ENCODE peak calls at places on chromosome 2, in six cellular contexts. One of them, this sample, is unnamed.

GRCh38 chr2:223460774-223461211 is 141.4 kb downstream of the SCG2 start:
- DNase-seq in HT1080: peak
- DNase-seq in cardiac muscle cell: peak
- DNase-seq in fibroblast of lung: peak
- DNase-seq in bronchial epithelial cell: peak
- DNase-seq in nucleus accumbens: no peak
- DNase-seq in this sample: peak

GRCh38 chr2:37322368-37322767 is 2.3 kb downstream of the PRKD3 start:
- DNase-seq in HT1080: no peak
- DNase-seq in cardiac muscle cell: peak
- DNase-seq in fibroblast of lung: peak
- DNase-seq in bronchial epithelial cell: peak
- DNase-seq in nucleus accumbens: no peak
- DNase-seq in this sample: no peak

GRCh38 chr2:133521146-133521745 is 47.0 kb downstream of the NCKAP5 start:
- DNase-seq in HT1080: no peak
- DNase-seq in cardiac muscle cell: no peak
- DNase-seq in fibroblast of lung: peak
- DNase-seq in bronchial epithelial cell: peak
- DNase-seq in nucleus accumbens: no peak
- DNase-seq in this sample: no peak

GRCh38 chr2:189762551-189763298 is at the start of gene OSGEPL1:
- DNase-seq in HT1080: peak
- DNase-seq in cardiac muscle cell: peak
- DNase-seq in fibroblast of lung: peak
- DNase-seq in bronchial epithelial cell: peak
- DNase-seq in nucleus accumbens: peak
- DNase-seq in this sample: peak

GRCh38 chr2:10993001-10993481 is 81.3 kb downstream of the KCNF1 start:
- DNase-seq in HT1080: peak
- DNase-seq in cardiac muscle cell: no peak
- DNase-seq in fibroblast of lung: no peak
- DNase-seq in bronchial epithelial cell: no peak
- DNase-seq in nucleus accumbens: no peak
- DNase-seq in this sample: no peak

GRCh38 chr2:23002234-23002633 is 382.7 kb upstream of the KLHL29 start:
- DNase-seq in HT1080: no peak
- DNase-seq in cardiac muscle cell: no peak
- DNase-seq in fibroblast of lung: no peak
- DNase-seq in bronchial epithelial cell: no peak
- DNase-seq in nucleus accumbens: no peak
- DNase-seq in this sample: no peak

GRCh38 chr2:161695225-161695624 is 71.0 kb downstream of the SLC4A10 start:
- DNase-seq in HT1080: no peak
- DNase-seq in cardiac muscle cell: no peak
- DNase-seq in fibroblast of lung: no peak
- DNase-seq in bronchial epithelial cell: no peak
- DNase-seq in nucleus accumbens: no peak
- DNase-seq in this sample: no peak

GRCh38 chr2:241893265-241893664 is 23.7 kb downstream of the RTP5 start:
- DNase-seq in HT1080: no peak
- DNase-seq in cardiac muscle cell: no peak
- DNase-seq in fibroblast of lung: no peak
- DNase-seq in bronchial epithelial cell: no peak
- DNase-seq in nucleus accumbens: no peak
- DNase-seq in this sample: no peak

GRCh38 chr2:187614756-187615155 is 60.5 kb upstream of the TFPI start:
- DNase-seq in HT1080: no peak
- DNase-seq in cardiac muscle cell: peak
- DNase-seq in fibroblast of lung: peak
- DNase-seq in bronchial epithelial cell: no peak
- DNase-seq in nucleus accumbens: no peak
- DNase-seq in this sample: no peak

GRCh38 chr2:27779417-27780055 is 8.0 kb downstream of the MRPL33 start:
- DNase-seq in HT1080: no peak
- DNase-seq in cardiac muscle cell: no peak
- DNase-seq in fibroblast of lung: no peak
- DNase-seq in bronchial epithelial cell: no peak
- DNase-seq in nucleus accumbens: no peak
- DNase-seq in this sample: no peak

GRCh38 chr2:168521342-168521741 is 65.3 kb downstream of the CERS6 start:
- DNase-seq in HT1080: no peak
- DNase-seq in cardiac muscle cell: no peak
- DNase-seq in fibroblast of lung: peak
- DNase-seq in bronchial epithelial cell: no peak
- DNase-seq in nucleus accumbens: no peak
- DNase-seq in this sample: no peak

GRCh38 chr2:31580321-31581117 is at the start of gene SRD5A2:
- DNase-seq in HT1080: no peak
- DNase-seq in cardiac muscle cell: no peak
- DNase-seq in fibroblast of lung: no peak
- DNase-seq in bronchial epithelial cell: no peak
- DNase-seq in nucleus accumbens: no peak
- DNase-seq in this sample: no peak

GRCh38 chr2:11873766-11874165 is 127.3 kb downstream of the LPIN1 start:
- DNase-seq in HT1080: no peak
- DNase-seq in cardiac muscle cell: peak
- DNase-seq in fibroblast of lung: peak
- DNase-seq in bronchial epithelial cell: peak
- DNase-seq in nucleus accumbens: no peak
- DNase-seq in this sample: no peak

GRCh38 chr2:74052732-74053712 is 68.3 kb downstream of the TET3 start:
- DNase-seq in HT1080: no peak
- DNase-seq in cardiac muscle cell: no peak
- DNase-seq in fibroblast of lung: no peak
- DNase-seq in bronchial epithelial cell: no peak
- DNase-seq in nucleus accumbens: no peak
- DNase-seq in this sample: no peak

GRCh38 chr2:113275556-113276215 is 3.0 kb downstream of the PAX8 start:
- DNase-seq in HT1080: no peak
- DNase-seq in cardiac muscle cell: no peak
- DNase-seq in fibroblast of lung: no peak
- DNase-seq in bronchial epithelial cell: no peak
- DNase-seq in nucleus accumbens: no peak
- DNase-seq in this sample: no peak

GRCh38 chr2:2101924-2102323 is 229.2 kb downstream of the MYT1L start:
- DNase-seq in HT1080: no peak
- DNase-seq in cardiac muscle cell: no peak
- DNase-seq in fibroblast of lung: no peak
- DNase-seq in bronchial epithelial cell: peak
- DNase-seq in nucleus accumbens: no peak
- DNase-seq in this sample: no peak

GRCh38 chr2:86000938-86001312 is 104.8 kb downstream of the POLR1A start:
- DNase-seq in HT1080: no peak
- DNase-seq in cardiac muscle cell: no peak
- DNase-seq in fibroblast of lung: no peak
- DNase-seq in bronchial epithelial cell: no peak
- DNase-seq in nucleus accumbens: no peak
- DNase-seq in this sample: no peak

GRCh38 chr2:151162185-151162584 is 99.5 kb downstream of the RBM43 start:
- DNase-seq in HT1080: peak
- DNase-seq in cardiac muscle cell: peak
- DNase-seq in fibroblast of lung: peak
- DNase-seq in bronchial epithelial cell: peak
- DNase-seq in nucleus accumbens: no peak
- DNase-seq in this sample: peak

GRCh38 chr2:16569401-16569800 is 96.2 kb downstream of the CYRIA start:
- DNase-seq in HT1080: no peak
- DNase-seq in cardiac muscle cell: no peak
- DNase-seq in fibroblast of lung: no peak
- DNase-seq in bronchial epithelial cell: no peak
- DNase-seq in nucleus accumbens: no peak
- DNase-seq in this sample: no peak

GRCh38 chr2:74831693-74832530 is 2.0 kb upstream of the HK2 start:
- DNase-seq in HT1080: peak
- DNase-seq in cardiac muscle cell: peak
- DNase-seq in fibroblast of lung: peak
- DNase-seq in bronchial epithelial cell: peak
- DNase-seq in nucleus accumbens: no peak
- DNase-seq in this sample: peak

GRCh38 chr2:120675460-120676130 is 60.1 kb upstream of the GLI2 start:
- DNase-seq in HT1080: peak
- DNase-seq in cardiac muscle cell: peak
- DNase-seq in fibroblast of lung: peak
- DNase-seq in bronchial epithelial cell: peak
- DNase-seq in nucleus accumbens: peak
- DNase-seq in this sample: peak

GRCh38 chr2:206556357-206556949 is 85.8 kb upstream of the FAM237A start:
- DNase-seq in HT1080: peak
- DNase-seq in cardiac muscle cell: peak
- DNase-seq in fibroblast of lung: peak
- DNase-seq in bronchial epithelial cell: peak
- DNase-seq in nucleus accumbens: no peak
- DNase-seq in this sample: peak

GRCh38 chr2:27831279-27832050 is 58.7 kb downstream of the RBKS start:
- DNase-seq in HT1080: no peak
- DNase-seq in cardiac muscle cell: peak
- DNase-seq in fibroblast of lung: peak
- DNase-seq in bronchial epithelial cell: no peak
- DNase-seq in nucleus accumbens: no peak
- DNase-seq in this sample: no peak

GRCh38 chr2:154814856-154815255 is 116.4 kb downstream of the KCNJ3 start:
- DNase-seq in HT1080: no peak
- DNase-seq in cardiac muscle cell: no peak
- DNase-seq in fibroblast of lung: no peak
- DNase-seq in bronchial epithelial cell: no peak
- DNase-seq in nucleus accumbens: no peak
- DNase-seq in this sample: no peak

GRCh38 chr2:200272320-200272719 is 34.2 kb upstream of the SPATS2L start:
- DNase-seq in HT1080: no peak
- DNase-seq in cardiac muscle cell: no peak
- DNase-seq in fibroblast of lung: no peak
- DNase-seq in bronchial epithelial cell: no peak
- DNase-seq in nucleus accumbens: no peak
- DNase-seq in this sample: no peak

GRCh38 chr2:96869824-96870630 is at the start of gene SEMA4C:
- DNase-seq in HT1080: no peak
- DNase-seq in cardiac muscle cell: peak
- DNase-seq in fibroblast of lung: peak
- DNase-seq in bronchial epithelial cell: no peak
- DNase-seq in nucleus accumbens: peak
- DNase-seq in this sample: no peak

GRCh38 chr2:168244318-168244717 is 3.1 kb downstream of the STK39 start:
- DNase-seq in HT1080: no peak
- DNase-seq in cardiac muscle cell: no peak
- DNase-seq in fibroblast of lung: peak
- DNase-seq in bronchial epithelial cell: peak
- DNase-seq in nucleus accumbens: no peak
- DNase-seq in this sample: peak

GRCh38 chr2:96342085-96342484 is 6.5 kb downstream of the NCAPH start:
- DNase-seq in HT1080: peak
- DNase-seq in cardiac muscle cell: peak
- DNase-seq in fibroblast of lung: peak
- DNase-seq in bronchial epithelial cell: peak
- DNase-seq in nucleus accumbens: no peak
- DNase-seq in this sample: peak

GRCh38 chr2:25304339-25304728 is 37.4 kb downstream of the DNMT3A start:
- DNase-seq in HT1080: no peak
- DNase-seq in cardiac muscle cell: peak
- DNase-seq in fibroblast of lung: peak
- DNase-seq in bronchial epithelial cell: no peak
- DNase-seq in nucleus accumbens: peak
- DNase-seq in this sample: no peak